ENCODE peak calls at places on chromosomes 5 and 9, in eight cellular contexts. One of them, this sample, is unnamed.

GRCh38 chr5:76556511-76557221 is 66.5 kb downstream of the F2RL2 start:
- DNase-seq in putamen: no peak
- DNase-seq in AG04450: no peak
- DNase-seq in stimulated activated CD8-positive, alpha-beta memory T cell treated with anti-CD3 and anti-CD28 coated beads, Interleukin-4, amount 100 ng/mL, for 4 hours: no peak
- DNase-seq in immature natural killer cell: no peak
- DNase-seq in T-helper 2 cell: peak
- DNase-seq in adrenal gland: no peak
- DNase-seq in BE2C: no peak
- DNase-seq in this sample: no peak

GRCh38 chr9:75601280-75601679 is 289.2 kb upstream of the PCSK5 start:
- DNase-seq in BE2C: no peak
- DNase-seq in immature natural killer cell: no peak
- DNase-seq in T-helper 2 cell: no peak
- DNase-seq in adrenal gland: no peak
- DNase-seq in AG04450: no peak
- DNase-seq in stimulated activated CD8-positive, alpha-beta memory T cell treated with anti-CD3 and anti-CD28 coated beads, Interleukin-4, amount 100 ng/mL, for 4 hours: no peak
- DNase-seq in putamen: no peak
- DNase-seq in this sample: no peak

GRCh38 chr9:4973246-4973645 is 11.8 kb upstream of the JAK2 start:
- DNase-seq in immature natural killer cell: no peak
- DNase-seq in AG04450: no peak
- DNase-seq in T-helper 2 cell: no peak
- DNase-seq in BE2C: no peak
- DNase-seq in putamen: no peak
- DNase-seq in stimulated activated CD8-positive, alpha-beta memory T cell treated with anti-CD3 and anti-CD28 coated beads, Interleukin-4, amount 100 ng/mL, for 4 hours: no peak
- DNase-seq in adrenal gland: no peak
- DNase-seq in this sample: no peak

GRCh38 chr5:154086641-154087040 is 47.9 kb downstream of the MFAP3 start:
- DNase-seq in immature natural killer cell: no peak
- DNase-seq in adrenal gland: no peak
- DNase-seq in AG04450: no peak
- DNase-seq in stimulated activated CD8-positive, alpha-beta memory T cell treated with anti-CD3 and anti-CD28 coated beads, Interleukin-4, amount 100 ng/mL, for 4 hours: no peak
- DNase-seq in BE2C: no peak
- DNase-seq in T-helper 2 cell: no peak
- DNase-seq in putamen: no peak
- DNase-seq in this sample: no peak

GRCh38 chr5:130158036-130158435 is 253.8 kb downstream of the CHSY3 start:
- DNase-seq in T-helper 2 cell: no peak
- DNase-seq in putamen: no peak
- DNase-seq in BE2C: no peak
- DNase-seq in adrenal gland: no peak
- DNase-seq in stimulated activated CD8-positive, alpha-beta memory T cell treated with anti-CD3 and anti-CD28 coated beads, Interleukin-4, amount 100 ng/mL, for 4 hours: no peak
- DNase-seq in immature natural killer cell: no peak
- DNase-seq in AG04450: no peak
- DNase-seq in this sample: no peak

GRCh38 chr9:37295796-37296195 is 126.7 kb upstream of the GRHPR start:
- DNase-seq in BE2C: no peak
- DNase-seq in stimulated activated CD8-positive, alpha-beta memory T cell treated with anti-CD3 and anti-CD28 coated beads, Interleukin-4, amount 100 ng/mL, for 4 hours: no peak
- DNase-seq in adrenal gland: no peak
- DNase-seq in AG04450: no peak
- DNase-seq in immature natural killer cell: no peak
- DNase-seq in T-helper 2 cell: peak
- DNase-seq in putamen: no peak
- DNase-seq in this sample: no peak

GRCh38 chr5:132007399-132008162 is 3.9 kb downstream of the ACSL6 start:
- DNase-seq in immature natural killer cell: peak
- DNase-seq in T-helper 2 cell: peak
- DNase-seq in putamen: peak
- DNase-seq in stimulated activated CD8-positive, alpha-beta memory T cell treated with anti-CD3 and anti-CD28 coated beads, Interleukin-4, amount 100 ng/mL, for 4 hours: peak
- DNase-seq in adrenal gland: peak
- DNase-seq in AG04450: peak
- DNase-seq in BE2C: peak
- DNase-seq in this sample: peak

GRCh38 chr5:17455937-17456336 is 42.1 kb upstream of the TAF11L2 start:
- DNase-seq in stimulated activated CD8-positive, alpha-beta memory T cell treated with anti-CD3 and anti-CD28 coated beads, Interleukin-4, amount 100 ng/mL, for 4 hours: no peak
- DNase-seq in T-helper 2 cell: no peak
- DNase-seq in adrenal gland: no peak
- DNase-seq in BE2C: no peak
- DNase-seq in immature natural killer cell: no peak
- DNase-seq in putamen: no peak
- DNase-seq in AG04450: no peak
- DNase-seq in this sample: no peak

GRCh38 chr9:72255546-72255925 is 106.3 kb downstream of the GDA start:
- DNase-seq in immature natural killer cell: no peak
- DNase-seq in BE2C: no peak
- DNase-seq in adrenal gland: no peak
- DNase-seq in AG04450: no peak
- DNase-seq in putamen: no peak
- DNase-seq in T-helper 2 cell: no peak
- DNase-seq in stimulated activated CD8-positive, alpha-beta memory T cell treated with anti-CD3 and anti-CD28 coated beads, Interleukin-4, amount 100 ng/mL, for 4 hours: no peak
- DNase-seq in this sample: no peak

GRCh38 chr5:172007153-172007794 is 836 bp upstream of the FBXW11 start:
- DNase-seq in putamen: no peak
- DNase-seq in AG04450: no peak
- DNase-seq in stimulated activated CD8-positive, alpha-beta memory T cell treated with anti-CD3 and anti-CD28 coated beads, Interleukin-4, amount 100 ng/mL, for 4 hours: no peak
- DNase-seq in T-helper 2 cell: peak
- DNase-seq in adrenal gland: no peak
- DNase-seq in immature natural killer cell: no peak
- DNase-seq in BE2C: no peak
- DNase-seq in this sample: no peak

GRCh38 chr9:91037511-91038482 is 236.2 kb downstream of the SYK start:
- DNase-seq in adrenal gland: peak
- DNase-seq in putamen: no peak
- DNase-seq in immature natural killer cell: no peak
- DNase-seq in BE2C: no peak
- DNase-seq in T-helper 2 cell: peak
- DNase-seq in stimulated activated CD8-positive, alpha-beta memory T cell treated with anti-CD3 and anti-CD28 coated beads, Interleukin-4, amount 100 ng/mL, for 4 hours: no peak
- DNase-seq in AG04450: peak
- DNase-seq in this sample: no peak

GRCh38 chr9:114016629-114017423 is 61.3 kb downstream of the AMBP start:
- DNase-seq in AG04450: no peak
- DNase-seq in putamen: no peak
- DNase-seq in stimulated activated CD8-positive, alpha-beta memory T cell treated with anti-CD3 and anti-CD28 coated beads, Interleukin-4, amount 100 ng/mL, for 4 hours: no peak
- DNase-seq in T-helper 2 cell: no peak
- DNase-seq in immature natural killer cell: no peak
- DNase-seq in adrenal gland: no peak
- DNase-seq in BE2C: peak
- DNase-seq in this sample: no peak

GRCh38 chr9:112581469-112582176 is 95.0 kb downstream of the KIAA1958 start:
- DNase-seq in T-helper 2 cell: no peak
- DNase-seq in stimulated activated CD8-positive, alpha-beta memory T cell treated with anti-CD3 and anti-CD28 coated beads, Interleukin-4, amount 100 ng/mL, for 4 hours: no peak
- DNase-seq in AG04450: no peak
- DNase-seq in BE2C: no peak
- DNase-seq in immature natural killer cell: no peak
- DNase-seq in adrenal gland: no peak
- DNase-seq in putamen: no peak
- DNase-seq in this sample: no peak

GRCh38 chr5:104088876-104089778 is 526.5 kb upstream of the NUDT12 start:
- DNase-seq in stimulated activated CD8-positive, alpha-beta memory T cell treated with anti-CD3 and anti-CD28 coated beads, Interleukin-4, amount 100 ng/mL, for 4 hours: no peak
- DNase-seq in BE2C: no peak
- DNase-seq in putamen: no peak
- DNase-seq in immature natural killer cell: no peak
- DNase-seq in AG04450: no peak
- DNase-seq in T-helper 2 cell: no peak
- DNase-seq in adrenal gland: no peak
- DNase-seq in this sample: no peak

GRCh38 chr5:113693205-113693553 is 179.7 kb downstream of the YTHDC2 start:
- DNase-seq in immature natural killer cell: no peak
- DNase-seq in adrenal gland: no peak
- DNase-seq in AG04450: no peak
- DNase-seq in putamen: no peak
- DNase-seq in stimulated activated CD8-positive, alpha-beta memory T cell treated with anti-CD3 and anti-CD28 coated beads, Interleukin-4, amount 100 ng/mL, for 4 hours: no peak
- DNase-seq in T-helper 2 cell: no peak
- DNase-seq in BE2C: no peak
- DNase-seq in this sample: no peak

GRCh38 chr9:127884427-127884911 is 7.0 kb upstream of the AK1 start:
- DNase-seq in stimulated activated CD8-positive, alpha-beta memory T cell treated with anti-CD3 and anti-CD28 coated beads, Interleukin-4, amount 100 ng/mL, for 4 hours: no peak
- DNase-seq in adrenal gland: peak
- DNase-seq in BE2C: peak
- DNase-seq in putamen: no peak
- DNase-seq in immature natural killer cell: no peak
- DNase-seq in AG04450: no peak
- DNase-seq in T-helper 2 cell: no peak
- DNase-seq in this sample: no peak

GRCh38 chr5:162325143-162325727 is 257.7 kb downstream of the GABRG2 start:
- DNase-seq in AG04450: no peak
- DNase-seq in immature natural killer cell: no peak
- DNase-seq in putamen: no peak
- DNase-seq in adrenal gland: no peak
- DNase-seq in stimulated activated CD8-positive, alpha-beta memory T cell treated with anti-CD3 and anti-CD28 coated beads, Interleukin-4, amount 100 ng/mL, for 4 hours: no peak
- DNase-seq in T-helper 2 cell: no peak
- DNase-seq in BE2C: no peak
- DNase-seq in this sample: no peak

GRCh38 chr5:139571543-139571942 is 10.4 kb downstream of the UBE2D2 start:
- DNase-seq in T-helper 2 cell: no peak
- DNase-seq in putamen: no peak
- DNase-seq in immature natural killer cell: no peak
- DNase-seq in stimulated activated CD8-positive, alpha-beta memory T cell treated with anti-CD3 and anti-CD28 coated beads, Interleukin-4, amount 100 ng/mL, for 4 hours: no peak
- DNase-seq in AG04450: no peak
- DNase-seq in BE2C: no peak
- DNase-seq in adrenal gland: no peak
- DNase-seq in this sample: no peak

GRCh38 chr5:6222121-6222520 is 156.2 kb downstream of the MED10 start:
- DNase-seq in putamen: no peak
- DNase-seq in T-helper 2 cell: peak
- DNase-seq in stimulated activated CD8-positive, alpha-beta memory T cell treated with anti-CD3 and anti-CD28 coated beads, Interleukin-4, amount 100 ng/mL, for 4 hours: no peak
- DNase-seq in adrenal gland: no peak
- DNase-seq in BE2C: no peak
- DNase-seq in immature natural killer cell: no peak
- DNase-seq in AG04450: no peak
- DNase-seq in this sample: no peak

GRCh38 chr5:83608122-83608521 is 112.5 kb downstream of the HAPLN1 start:
- DNase-seq in adrenal gland: peak
- DNase-seq in immature natural killer cell: no peak
- DNase-seq in stimulated activated CD8-positive, alpha-beta memory T cell treated with anti-CD3 and anti-CD28 coated beads, Interleukin-4, amount 100 ng/mL, for 4 hours: no peak
- DNase-seq in T-helper 2 cell: no peak
- DNase-seq in AG04450: no peak
- DNase-seq in putamen: peak
- DNase-seq in BE2C: peak
- DNase-seq in this sample: no peak

GRCh38 chr5:124795829-124796228 is 49.4 kb upstream of the ZNF608 start:
- DNase-seq in AG04450: no peak
- DNase-seq in T-helper 2 cell: no peak
- DNase-seq in immature natural killer cell: no peak
- DNase-seq in putamen: no peak
- DNase-seq in BE2C: no peak
- DNase-seq in stimulated activated CD8-positive, alpha-beta memory T cell treated with anti-CD3 and anti-CD28 coated beads, Interleukin-4, amount 100 ng/mL, for 4 hours: no peak
- DNase-seq in adrenal gland: no peak
- DNase-seq in this sample: no peak

GRCh38 chr9:93890436-93890935 is 64.7 kb downstream of the BARX1 start:
- DNase-seq in T-helper 2 cell: no peak
- DNase-seq in immature natural killer cell: no peak
- DNase-seq in adrenal gland: no peak
- DNase-seq in stimulated activated CD8-positive, alpha-beta memory T cell treated with anti-CD3 and anti-CD28 coated beads, Interleukin-4, amount 100 ng/mL, for 4 hours: no peak
- DNase-seq in BE2C: no peak
- DNase-seq in putamen: no peak
- DNase-seq in AG04450: no peak
- DNase-seq in this sample: no peak

GRCh38 chr9:95939472-95939871 is 64.0 kb downstream of the ERCC6L2 start:
- DNase-seq in adrenal gland: no peak
- DNase-seq in BE2C: no peak
- DNase-seq in immature natural killer cell: no peak
- DNase-seq in stimulated activated CD8-positive, alpha-beta memory T cell treated with anti-CD3 and anti-CD28 coated beads, Interleukin-4, amount 100 ng/mL, for 4 hours: no peak
- DNase-seq in T-helper 2 cell: no peak
- DNase-seq in AG04450: no peak
- DNase-seq in putamen: no peak
- DNase-seq in this sample: no peak

GRCh38 chr9:131502781-131503625 is at the start of gene POMT1:
- DNase-seq in stimulated activated CD8-positive, alpha-beta memory T cell treated with anti-CD3 and anti-CD28 coated beads, Interleukin-4, amount 100 ng/mL, for 4 hours: peak
- DNase-seq in immature natural killer cell: peak
- DNase-seq in putamen: peak
- DNase-seq in AG04450: peak
- DNase-seq in BE2C: peak
- DNase-seq in adrenal gland: peak
- DNase-seq in T-helper 2 cell: peak
- DNase-seq in this sample: peak

GRCh38 chr9:18124760-18125159 is 349.2 kb upstream of the ADAMTSL1 start:
- DNase-seq in putamen: no peak
- DNase-seq in adrenal gland: no peak
- DNase-seq in stimulated activated CD8-positive, alpha-beta memory T cell treated with anti-CD3 and anti-CD28 coated beads, Interleukin-4, amount 100 ng/mL, for 4 hours: no peak
- DNase-seq in immature natural killer cell: no peak
- DNase-seq in AG04450: no peak
- DNase-seq in T-helper 2 cell: no peak
- DNase-seq in BE2C: no peak
- DNase-seq in this sample: no peak

GRCh38 chr9:112341741-112342140 is 8.3 kb upstream of the PTBP3 start:
- DNase-seq in stimulated activated CD8-positive, alpha-beta memory T cell treated with anti-CD3 and anti-CD28 coated beads, Interleukin-4, amount 100 ng/mL, for 4 hours: no peak
- DNase-seq in BE2C: no peak
- DNase-seq in T-helper 2 cell: no peak
- DNase-seq in putamen: no peak
- DNase-seq in adrenal gland: no peak
- DNase-seq in immature natural killer cell: no peak
- DNase-seq in AG04450: no peak
- DNase-seq in this sample: no peak

GRCh38 chr5:112711436-112711835 is 26.2 kb upstream of the APC start:
- DNase-seq in adrenal gland: no peak
- DNase-seq in putamen: no peak
- DNase-seq in immature natural killer cell: no peak
- DNase-seq in BE2C: no peak
- DNase-seq in AG04450: no peak
- DNase-seq in T-helper 2 cell: no peak
- DNase-seq in stimulated activated CD8-positive, alpha-beta memory T cell treated with anti-CD3 and anti-CD28 coated beads, Interleukin-4, amount 100 ng/mL, for 4 hours: no peak
- DNase-seq in this sample: no peak

GRCh38 chr9:114472765-114473446 is 32.4 kb downstream of the WHRN start:
- DNase-seq in immature natural killer cell: no peak
- DNase-seq in putamen: no peak
- DNase-seq in AG04450: no peak
- DNase-seq in adrenal gland: peak
- DNase-seq in stimulated activated CD8-positive, alpha-beta memory T cell treated with anti-CD3 and anti-CD28 coated beads, Interleukin-4, amount 100 ng/mL, for 4 hours: no peak
- DNase-seq in BE2C: no peak
- DNase-seq in T-helper 2 cell: no peak
- DNase-seq in this sample: no peak

GRCh38 chr9:119322137-119322695 is 47.0 kb downstream of the BRINP1 start:
- DNase-seq in T-helper 2 cell: no peak
- DNase-seq in BE2C: no peak
- DNase-seq in stimulated activated CD8-positive, alpha-beta memory T cell treated with anti-CD3 and anti-CD28 coated beads, Interleukin-4, amount 100 ng/mL, for 4 hours: no peak
- DNase-seq in AG04450: no peak
- DNase-seq in putamen: no peak
- DNase-seq in adrenal gland: peak
- DNase-seq in immature natural killer cell: no peak
- DNase-seq in this sample: no peak

GRCh38 chr5:146461319-146461718 is 14.2 kb downstream of the TCERG1 start:
- DNase-seq in BE2C: no peak
- DNase-seq in immature natural killer cell: no peak
- DNase-seq in T-helper 2 cell: no peak
- DNase-seq in AG04450: no peak
- DNase-seq in putamen: no peak
- DNase-seq in stimulated activated CD8-positive, alpha-beta memory T cell treated with anti-CD3 and anti-CD28 coated beads, Interleukin-4, amount 100 ng/mL, for 4 hours: no peak
- DNase-seq in adrenal gland: no peak
- DNase-seq in this sample: no peak

GRCh38 chr9:135588886-135589595 is 27.5 kb downstream of the PAEP start:
- DNase-seq in stimulated activated CD8-positive, alpha-beta memory T cell treated with anti-CD3 and anti-CD28 coated beads, Interleukin-4, amount 100 ng/mL, for 4 hours: no peak
- DNase-seq in T-helper 2 cell: no peak
- DNase-seq in adrenal gland: no peak
- DNase-seq in immature natural killer cell: no peak
- DNase-seq in BE2C: no peak
- DNase-seq in putamen: no peak
- DNase-seq in AG04450: no peak
- DNase-seq in this sample: no peak